ENCODE peak calls at places on chromosome 21, in six cellular contexts. O is GM23338, J is uterus, C is ascending aorta, I is fibroblast of pulmonary artery, S is astrocyte of the spinal cord. Y is an unnamed sample.

GRCh38 chr21:37281993-37282392 is 14.9 kb upstream of the VPS26C start:
- DNase-seq in S (no peak), C (no peak), J (no peak), O (peak), I (no peak), Y (no peak)

GRCh38 chr21:21612446-21612845 is 614.2 kb downstream of the NCAM2 start:
- DNase-seq in O (peak), C (no peak), I (peak), S (peak), J (no peak), Y (peak)

GRCh38 chr21:28793043-28793442 is 199.6 kb downstream of the LTN1 start:
- DNase-seq in I (peak), C (no peak), O (peak), S (peak), J (no peak), Y (peak)

GRCh38 chr21:35932232-35932911 is 128.0 kb downstream of the SETD4 start:
- DNase-seq in I (peak), S (peak), C (peak), J (peak), O (no peak), Y (peak)

GRCh38 chr21:15549671-15550070 is 180.1 kb upstream of the USP25 start:
- DNase-seq in O (peak), J (no peak), C (no peak), S (peak), I (peak), Y (no peak)

GRCh38 chr21:25512095-25513086 is 94.9 kb downstream of the MRPL39 start:
- DNase-seq in C (no peak), I (no peak), J (no peak), O (no peak), S (no peak), Y (no peak)

GRCh38 chr21:16588433-16588860 is 858.7 kb downstream of the USP25 start:
- DNase-seq in O (peak), I (peak), J (peak), C (peak), S (peak), Y (peak)

GRCh38 chr21:34688145-34688544 is 19.4 kb downstream of the CLIC6 start:
- DNase-seq in O (peak), S (peak), J (no peak), I (no peak), C (no peak), Y (peak)

GRCh38 chr21:38505654-38506523 is 7.6 kb upstream of the ERG start:
- DNase-seq in C (no peak), S (peak), J (no peak), O (peak), I (peak), Y (peak)

GRCh38 chr21:25459365-25459764 is 147.9 kb downstream of the MRPL39 start:
- DNase-seq in O (no peak), C (no peak), J (no peak), I (no peak), S (no peak), Y (no peak)

GRCh38 chr21:14520535-14520934 is 25.6 kb downstream of the SAMSN1 start:
- DNase-seq in J (no peak), C (no peak), O (peak), I (no peak), S (no peak), Y (no peak)

GRCh38 chr21:14526816-14527689 is 19.1 kb downstream of the SAMSN1 start:
- DNase-seq in S (no peak), J (no peak), O (no peak), C (no peak), I (no peak), Y (no peak)

GRCh38 chr21:14523234-14523633 is 22.9 kb downstream of the SAMSN1 start:
- DNase-seq in S (no peak), I (no peak), O (no peak), J (no peak), C (no peak), Y (no peak)

GRCh38 chr21:14526199-14526598 is 19.9 kb downstream of the SAMSN1 start:
- DNase-seq in S (no peak), I (no peak), J (no peak), C (no peak), O (no peak), Y (no peak)

GRCh38 chr21:14522689-14523088 is 23.4 kb downstream of the SAMSN1 start:
- DNase-seq in C (no peak), J (no peak), O (no peak), I (no peak), S (no peak), Y (no peak)
- H3K4me3 ChIP-seq in C (no peak), J (no peak), O (no peak), I (no peak), S (no peak), Y (no peak)

DNA sequence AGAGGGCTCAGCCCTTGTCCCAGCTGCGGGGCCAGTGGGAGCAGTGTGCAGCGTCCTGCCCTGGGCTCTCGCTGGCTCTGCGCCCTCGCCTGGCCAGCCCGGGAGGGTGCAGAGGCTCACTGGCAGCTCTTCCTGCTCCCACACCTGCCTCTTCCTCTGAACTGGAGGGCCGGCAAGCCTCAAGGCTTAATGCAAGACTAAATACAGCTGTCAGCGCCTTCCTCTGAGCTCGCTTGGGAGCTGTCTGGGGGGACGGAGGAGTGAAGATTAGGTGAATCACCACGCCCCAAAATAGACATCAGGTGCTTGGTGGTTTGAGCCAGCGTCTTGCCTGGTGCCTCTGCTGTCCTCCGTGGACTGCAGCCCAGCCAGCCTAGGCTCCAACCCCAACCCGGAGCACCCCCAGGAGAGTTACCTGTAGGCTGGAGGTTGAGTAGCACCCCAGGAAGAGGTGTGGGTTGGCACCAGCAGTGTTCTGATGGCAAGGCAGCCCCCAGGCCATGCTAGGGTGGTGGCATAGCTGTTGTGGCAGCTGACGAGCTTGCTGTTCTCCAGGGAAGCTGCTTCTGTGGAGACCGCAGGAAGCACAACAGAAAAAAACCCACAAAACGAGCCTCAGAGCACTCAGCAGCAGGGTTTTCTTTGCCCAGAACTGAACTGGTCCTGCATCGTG is 36.9 kb downstream of the UMODL1 start:
- DNase-seq in O (peak), J (no peak), C (no peak), I (peak), S (peak), Y (peak)
- TF ChIP-seq CTCF in O (peak), J (peak), C (peak), I (peak), S (peak), Y (peak)

GRCh38 chr21:32492376-32492775 is 79.9 kb downstream of the EVA1C start:
- DNase-seq in I (no peak), O (no peak), C (no peak), S (no peak), J (no peak), Y (no peak)
- H3K4me3 ChIP-seq in I (no peak), O (no peak), C (no peak), S (no peak), J (no peak), Y (no peak)

GRCh38 chr21:44702111-44702972 is 5.4 kb downstream of the KRTAP10-12 start:
- DNase-seq in I (no peak), O (no peak), J (peak), S (no peak), C (no peak), Y (no peak)
- TF ChIP-seq CTCF in I (no peak), O (no peak), J (no peak), S (no peak), C (no peak), Y (no peak)

GRCh38 chr21:46634427-46634826 is 1.0 kb upstream of the PRMT2 start:
- DNase-seq in J (no peak), C (no peak), S (no peak), I (no peak), O (no peak), Y (no peak)
- H3K4me3 ChIP-seq in J (peak), C (peak), S (no peak), I (peak), O (peak), Y (peak)

GRCh38 chr21:45441431-45442255 is 36.7 kb downstream of the COL18A1 start:
- DNase-seq in S (no peak), J (no peak), C (no peak), O (no peak), I (no peak), Y (no peak)

GRCh38 chr21:45442276-45442675 is 37.3 kb downstream of the COL18A1 start:
- DNase-seq in C (no peak), O (no peak), J (no peak), I (no peak), S (no peak), Y (no peak)

GRCh38 chr21:45444385-45444784 is 39.4 kb downstream of the COL18A1 start:
- DNase-seq in J (no peak), I (no peak), S (no peak), C (no peak), O (no peak), Y (no peak)

GRCh38 chr21:45445369-45445768 is 40.4 kb downstream of the COL18A1 start:
- DNase-seq in C (no peak), O (no peak), I (no peak), J (no peak), S (no peak), Y (no peak)

GRCh38 chr21:45443595-45444181 is 38.7 kb downstream of the COL18A1 start:
- DNase-seq in I (no peak), C (no peak), S (no peak), O (no peak), J (no peak), Y (no peak)
- TF ChIP-seq CTCF in I (no peak), C (no peak), S (peak), O (peak), J (no peak), Y (peak)

GRCh38 chr21:7933923-7934322 is 2587.5 kb upstream of the TPTE start:
- DNase-seq in I (no peak), O (no peak), C (no peak), S (no peak), J (no peak), Y (no peak)
- H3K4me3 ChIP-seq in I (no peak), O (no peak), C (no peak), S (no peak), J (no peak), Y (no peak)

GRCh38 chr21:30733026-30733425 is 14.0 kb downstream of the KRTAP21-2 start:
- DNase-seq in J (no peak), C (no peak), S (no peak), I (no peak), O (no peak), Y (no peak)
- TF ChIP-seq CTCF in J (no peak), C (no peak), S (no peak), I (no peak), O (peak), Y (no peak)

Y was measured in fibroblast of the aortic adventitia.